ENCODE peak calls at places on chromosome 14, in eight cellular contexts. R is Right ventricle myocardium superior, U is activated T-cell treated with anti-CD3 and anti-CD28 coated beads for 4 hours, C is AG04450, V is COR-L47, W is aorta, Q is H54, A is NCI-H1105 treated with DMSO at 0.1 percent for 48 hours. N is an unnamed sample.

GRCh38 chr14:77248666-77249065 is 22.3 kb downstream of the NGB start:
- DNase-seq in R (no peak), U (no peak), C (no peak), V (no peak), W (no peak), Q (peak; percentile 38), A (no peak), N (no peak)

GRCh38 chr14:51849095-51849494 is 11.3 kb upstream of the GNG2 start:
- DNase-seq in R (no peak), U (no peak), C (no peak), V (no peak), W (no peak), Q (no peak), A (no peak), N (peak; percentile 29)

GRCh38 chr14:104792101-104792884 is 3.3 kb downstream of the AKT1 start:
- DNase-seq in R (peak; percentile 82), U (no peak), C (no peak), V (peak; percentile 56), W (no peak), Q (no peak), A (no peak), N (no peak)

GRCh38 chr14:91167380-91167770 is 53.5 kb downstream of the DGLUCY start:
- DNase-seq in R (no peak), U (no peak), C (no peak), V (no peak), W (no peak), Q (no peak), A (no peak), N (no peak)

GRCh38 chr14:67533754-67534085 is 630 bp downstream of the PLEKHH1 start:
- DNase-seq in R (no peak), U (no peak), C (no peak), V (no peak), W (no peak), Q (no peak), A (no peak), N (no peak)

GRCh38 chr14:70098257-70098809 is 90.4 kb downstream of the SLC8A3 start:
- DNase-seq in R (no peak), U (no peak), C (no peak), V (peak; percentile 37), W (no peak), Q (no peak), A (peak; percentile 54), N (no peak)

GRCh38 chr14:23622990-23623389 is 13.2 kb upstream of the DHRS2 start:
- DNase-seq in R (no peak), U (no peak), C (no peak), V (no peak), W (no peak), Q (no peak), A (no peak), N (peak; percentile 15)

GRCh38 chr14:23439107-23439835 is 3.8 kb upstream of the MYH7 start:
- DNase-seq in R (no peak), U (no peak), C (no peak), V (no peak), W (no peak), Q (no peak), A (no peak), N (no peak)

GRCh38 chr14:64763801-64764511 is 59.7 kb downstream of the PLEKHG3 start:
- DNase-seq in R (peak; percentile 41), U (no peak), C (no peak), V (peak; percentile 86), W (peak; percentile 75), Q (no peak), A (no peak), N (no peak)

GRCh38 chr14:51319181-51319597 is 79.1 kb downstream of the TMX1 start:
- DNase-seq in R (no peak), U (no peak), C (no peak), V (no peak), W (no peak), Q (no peak), A (no peak), N (no peak)

GRCh38 chr14:88245321-88245720 is 77.7 kb downstream of the KCNK10 start:
- DNase-seq in R (no peak), U (no peak), C (no peak), V (peak; percentile 19), W (no peak), Q (no peak), A (no peak), N (no peak)

GRCh38 chr14:54893151-54893760 is 9.4 kb downstream of the GCH1 start:
- DNase-seq in R (no peak), U (peak; percentile 24), C (peak; percentile 36), V (peak; percentile 46), W (no peak), Q (peak; percentile 22), A (peak; percentile 33), N (no peak)

GRCh38 chr14:61213930-61214329 is 67.2 kb downstream of the TMEM30B start:
- DNase-seq in R (no peak), U (no peak), C (no peak), V (no peak), W (no peak), Q (no peak), A (no peak), N (no peak)

GRCh38 chr14:72715910-72716268 is 178.0 kb downstream of the DPF3 start:
- DNase-seq in R (peak; percentile 82), U (no peak), C (no peak), V (no peak), W (no peak), Q (no peak), A (no peak), N (no peak)

GRCh38 chr14:95185452-95186392 is 28.4 kb upstream of the DICER1 start:
- DNase-seq in R (peak; percentile 72), U (no peak), C (no peak), V (no peak), W (no peak), Q (no peak), A (no peak), N (no peak)

GRCh38 chr14:28375295-28375694 is 391.3 kb upstream of the FOXG1 start:
- DNase-seq in R (no peak), U (no peak), C (no peak), V (peak; percentile 1), W (no peak), Q (no peak), A (no peak), N (no peak)

GRCh38 chr14:104446611-104447010 is 133.0 kb upstream of the C14orf180 start:
- DNase-seq in R (peak; percentile 24), U (no peak), C (no peak), V (no peak), W (peak; percentile 37), Q (no peak), A (no peak), N (no peak)

GRCh38 chr14:34966413-34966812 is 16.4 kb upstream of the SRP54 start:
- DNase-seq in R (no peak), U (no peak), C (no peak), V (no peak), W (no peak), Q (no peak), A (no peak), N (no peak)

GRCh38 chr14:74945852-74946658 is 9.3 kb downstream of the PGF start:
- DNase-seq in R (peak; percentile 80), U (peak; percentile 69), C (no peak), V (peak; percentile 59), W (peak; percentile 92), Q (peak; percentile 63), A (peak; percentile 57), N (peak; percentile 76)

GRCh38 chr14:103347091-103347815 is 13.2 kb downstream of the EIF5 start:
- DNase-seq in R (no peak), U (no peak), C (no peak), V (no peak), W (no peak), Q (no peak), A (no peak), N (no peak)

GRCh38 chr14:54712371-54712998 is 145.6 kb downstream of the SAMD4A start:
- DNase-seq in R (no peak), U (no peak), C (no peak), V (no peak), W (no peak), Q (no peak), A (no peak), N (no peak)

GRCh38 chr14:53979141-53979673 is 22.6 kb upstream of the BMP4 start:
- DNase-seq in R (no peak), U (no peak), C (no peak), V (no peak), W (no peak), Q (no peak), A (no peak), N (no peak)

N was measured in CD8-positive, alpha-beta T cell.